ENCODE peak calls at places on chromosomes 3 and 15, in five cellular contexts. One of them, this sample, is unnamed.

GRCh38 chr15:94972314-94972713 is 741.0 kb downstream of the MCTP2 start:
- DNase-seq in HTR-8/SVneo: no peak
- DNase-seq in GM18507: no peak
- DNase-seq in adrenal gland: no peak
- DNase-seq in uterus: no peak
- DNase-seq in this sample: no peak

GRCh38 chr3:29605845-29606244 is 325.0 kb downstream of the RBMS3 start:
- DNase-seq in HTR-8/SVneo: no peak
- DNase-seq in GM18507: no peak
- DNase-seq in adrenal gland: no peak
- DNase-seq in uterus: no peak
- DNase-seq in this sample: no peak

GRCh38 chr3:48664929-48665328 is 2.2 kb upstream of the CELSR3 start:
- DNase-seq in HTR-8/SVneo: no peak
- DNase-seq in GM18507: no peak
- DNase-seq in adrenal gland: no peak
- DNase-seq in uterus: no peak
- DNase-seq in this sample: no peak

GRCh38 chr3:86973440-86973839 is 17.5 kb downstream of the VGLL3 start:
- DNase-seq in HTR-8/SVneo: no peak
- DNase-seq in GM18507: no peak
- DNase-seq in adrenal gland: no peak
- DNase-seq in uterus: peak
- DNase-seq in this sample: no peak

GRCh38 chr3:150635526-150635925 is 32.4 kb downstream of the SELENOT start:
- DNase-seq in HTR-8/SVneo: no peak
- DNase-seq in GM18507: no peak
- DNase-seq in adrenal gland: no peak
- DNase-seq in uterus: no peak
- DNase-seq in this sample: no peak

GRCh38 chr3:114624047-114624445 is 330.2 kb downstream of the TIGIT start:
- DNase-seq in HTR-8/SVneo: no peak
- DNase-seq in GM18507: no peak
- DNase-seq in adrenal gland: peak
- DNase-seq in uterus: peak
- DNase-seq in this sample: no peak

GRCh38 chr3:166274342-166274741 is 437.1 kb upstream of the BCHE start:
- DNase-seq in HTR-8/SVneo: no peak
- DNase-seq in GM18507: no peak
- DNase-seq in adrenal gland: no peak
- DNase-seq in uterus: no peak
- DNase-seq in this sample: no peak

GRCh38 chr3:190491533-190492054 is 22.3 kb upstream of the IL1RAP start:
- DNase-seq in HTR-8/SVneo: no peak
- DNase-seq in GM18507: no peak
- DNase-seq in adrenal gland: no peak
- DNase-seq in uterus: no peak
- DNase-seq in this sample: no peak

GRCh38 chr3:172194702-172195392 is 155.5 kb downstream of the FNDC3B start:
- DNase-seq in HTR-8/SVneo: no peak
- DNase-seq in GM18507: no peak
- DNase-seq in adrenal gland: no peak
- DNase-seq in uterus: no peak
- DNase-seq in this sample: no peak

GRCh38 chr3:152317956-152318355 is 49.2 kb downstream of the MBNL1 start:
- DNase-seq in HTR-8/SVneo: peak
- DNase-seq in GM18507: no peak
- DNase-seq in adrenal gland: no peak
- DNase-seq in uterus: no peak
- DNase-seq in this sample: no peak

GRCh38 chr3:180680097-180680430 is 775 bp upstream of the CCDC39 start:
- DNase-seq in HTR-8/SVneo: peak
- DNase-seq in GM18507: no peak
- DNase-seq in adrenal gland: no peak
- DNase-seq in uterus: no peak
- DNase-seq in this sample: peak

GRCh38 chr3:168121175-168121853 is 25.6 kb upstream of the GOLIM4 start:
- DNase-seq in HTR-8/SVneo: no peak
- DNase-seq in GM18507: no peak
- DNase-seq in adrenal gland: no peak
- DNase-seq in uterus: no peak
- DNase-seq in this sample: no peak

GRCh38 chr15:69760890-69761568 is 308.4 kb downstream of the RPLP1 start:
- DNase-seq in HTR-8/SVneo: peak
- DNase-seq in GM18507: no peak
- DNase-seq in adrenal gland: peak
- DNase-seq in uterus: peak
- DNase-seq in this sample: peak

GRCh38 chr3:133998691-133999241 is 31.0 kb downstream of the SLCO2A1 start:
- DNase-seq in HTR-8/SVneo: no peak
- DNase-seq in GM18507: no peak
- DNase-seq in adrenal gland: peak
- DNase-seq in uterus: no peak
- DNase-seq in this sample: no peak

GRCh38 chr3:40043444-40043755 is 234.0 kb downstream of the MYRIP start:
- DNase-seq in HTR-8/SVneo: no peak
- DNase-seq in GM18507: no peak
- DNase-seq in adrenal gland: no peak
- DNase-seq in uterus: no peak
- DNase-seq in this sample: no peak

GRCh38 chr15:70474682-70475438 is 288.5 kb downstream of the UACA start:
- DNase-seq in HTR-8/SVneo: peak
- DNase-seq in GM18507: no peak
- DNase-seq in adrenal gland: peak
- DNase-seq in uterus: peak
- DNase-seq in this sample: no peak

GRCh38 chr3:89098964-89099585 is 8.3 kb upstream of the EPHA3 start:
- DNase-seq in HTR-8/SVneo: peak
- DNase-seq in GM18507: peak
- DNase-seq in adrenal gland: peak
- DNase-seq in uterus: no peak
- DNase-seq in this sample: no peak

GRCh38 chr3:117145677-117146076 is 436.1 kb downstream of the TUSC7 start:
- DNase-seq in HTR-8/SVneo: no peak
- DNase-seq in GM18507: no peak
- DNase-seq in adrenal gland: no peak
- DNase-seq in uterus: no peak
- DNase-seq in this sample: no peak

GRCh38 chr3:9750556-9751411 is 1.0 kb downstream of the OGG1 start:
- DNase-seq in HTR-8/SVneo: no peak
- DNase-seq in GM18507: no peak
- DNase-seq in adrenal gland: no peak
- DNase-seq in uterus: no peak
- DNase-seq in this sample: no peak

GRCh38 chr15:64284037-64284436 is 71.9 kb downstream of the CSNK1G1 start:
- DNase-seq in HTR-8/SVneo: no peak
- DNase-seq in GM18507: no peak
- DNase-seq in adrenal gland: no peak
- DNase-seq in uterus: no peak
- DNase-seq in this sample: no peak

GRCh38 chr3:40677749-40678148 is 153.0 kb downstream of the ZNF621 start:
- DNase-seq in HTR-8/SVneo: no peak
- DNase-seq in GM18507: no peak
- DNase-seq in adrenal gland: no peak
- DNase-seq in uterus: no peak
- DNase-seq in this sample: no peak

GRCh38 chr3:197372076-197372661 is 73.8 kb upstream of the DLG1 start:
- DNase-seq in HTR-8/SVneo: peak
- DNase-seq in GM18507: no peak
- DNase-seq in adrenal gland: peak
- DNase-seq in uterus: no peak
- DNase-seq in this sample: no peak

GRCh38 chr3:167184511-167184910 is 195.6 kb downstream of the ZBBX start:
- DNase-seq in HTR-8/SVneo: no peak
- DNase-seq in GM18507: no peak
- DNase-seq in adrenal gland: no peak
- DNase-seq in uterus: no peak
- DNase-seq in this sample: no peak

GRCh38 chr3:113495035-113495434 is 19.9 kb downstream of the SPICE1 start:
- DNase-seq in HTR-8/SVneo: no peak
- DNase-seq in GM18507: no peak
- DNase-seq in adrenal gland: peak
- DNase-seq in uterus: no peak
- DNase-seq in this sample: peak

GRCh38 chr3:136858381-136858780 is 3.6 kb upstream of the NCK1 start:
- DNase-seq in HTR-8/SVneo: no peak
- DNase-seq in GM18507: no peak
- DNase-seq in adrenal gland: no peak
- DNase-seq in uterus: no peak
- DNase-seq in this sample: no peak

GRCh38 chr15:84818221-84819131 is 1.3 kb downstream of the ALPK3 start:
- DNase-seq in HTR-8/SVneo: no peak
- DNase-seq in GM18507: no peak
- DNase-seq in adrenal gland: peak
- DNase-seq in uterus: no peak
- DNase-seq in this sample: no peak

GRCh38 chr3:18669374-18669773 is 244.2 kb upstream of the SATB1 start:
- DNase-seq in HTR-8/SVneo: no peak
- DNase-seq in GM18507: no peak
- DNase-seq in adrenal gland: no peak
- DNase-seq in uterus: no peak
- DNase-seq in this sample: no peak

GRCh38 chr15:99613481-99613880 is 47.7 kb downstream of the MEF2A start:
- DNase-seq in HTR-8/SVneo: no peak
- DNase-seq in GM18507: no peak
- DNase-seq in adrenal gland: no peak
- DNase-seq in uterus: no peak
- DNase-seq in this sample: no peak

GRCh38 chr3:69342074-69342473 is 43.8 kb downstream of the FRMD4B start:
- DNase-seq in HTR-8/SVneo: no peak
- DNase-seq in GM18507: no peak
- DNase-seq in adrenal gland: no peak
- DNase-seq in uterus: no peak
- DNase-seq in this sample: no peak

GRCh38 chr3:80087769-80088168 is 320.0 kb upstream of the ROBO1 start:
- DNase-seq in HTR-8/SVneo: peak
- DNase-seq in GM18507: no peak
- DNase-seq in adrenal gland: no peak
- DNase-seq in uterus: no peak
- DNase-seq in this sample: no peak

GRCh38 chr3:155391104-155391503 is 97.6 kb upstream of the STRIT1 start:
- DNase-seq in HTR-8/SVneo: no peak
- DNase-seq in GM18507: no peak
- DNase-seq in adrenal gland: no peak
- DNase-seq in uterus: no peak
- DNase-seq in this sample: no peak

GRCh38 chr3:4043867-4044575 is 244.8 kb downstream of the LRRN1 start:
- DNase-seq in HTR-8/SVneo: no peak
- DNase-seq in GM18507: no peak
- DNase-seq in adrenal gland: no peak
- DNase-seq in uterus: no peak
- DNase-seq in this sample: no peak

This sample was measured in GM19239.